ENCODE peak calls at places on chromosomes 7 and 10, in five cellular contexts. G is HCT116, L is Panc1, Y is GM23338, I is GM12891. H is an unnamed sample.

GRCh38 chr7:128075536-128076095 is 44.4 kb upstream of the LRRC4 start:
- DNase-seq in Y (peak), G (no peak), L (no peak), I (no peak), H (no peak)

GRCh38 chr10:4650109-4650508 is 175.9 kb upstream of the AKR1E2 start:
- DNase-seq in Y (no peak), L (no peak), I (no peak), G (no peak), H (no peak)

GRCh38 chr10:111835562-111835961 is 348.0 kb downstream of the GPAM start:
- DNase-seq in L (no peak), G (no peak), Y (no peak), I (no peak), H (no peak)

GRCh38 chr10:110774069-110775021 is 97.4 kb upstream of the PDCD4 start:
- DNase-seq in Y (no peak), I (peak), G (peak), L (peak), H (no peak)

GRCh38 chr7:76338298-76339084 is 20.3 kb downstream of the YWHAG start:
- DNase-seq in L (no peak), I (no peak), Y (no peak), G (no peak), H (no peak)

GRCh38 chr10:132298038-132298935 is 9.5 kb downstream of the STK32C start:
- DNase-seq in I (no peak), Y (no peak), L (no peak), G (no peak), H (no peak)

GRCh38 chr7:98867271-98867701 is 2.5 kb downstream of the TMEM130 start:
- DNase-seq in G (no peak), Y (peak), I (no peak), L (no peak), H (no peak)

GRCh38 chr7:151756076-151756731 is 120.7 kb downstream of the PRKAG2 start:
- DNase-seq in I (no peak), Y (no peak), L (no peak), G (peak), H (peak)

GRCh38 chr7:27187158-27187701 is 2.2 kb upstream of the HOXA11 start:
- DNase-seq in Y (no peak), L (no peak), G (no peak), I (no peak), H (no peak)

GRCh38 chr7:12674861-12675260 is 12.6 kb upstream of the ARL4A start:
- DNase-seq in G (no peak), L (no peak), I (no peak), Y (peak), H (peak)

GRCh38 chr7:103773726-103774125 is 215.7 kb downstream of the RELN start:
- DNase-seq in L (no peak), I (no peak), G (no peak), Y (peak), H (no peak)

GRCh38 chr10:103969436-103969835 is 2.5 kb downstream of the SLK start:
- DNase-seq in Y (no peak), I (no peak), G (no peak), L (no peak), H (no peak)

GRCh38 chr10:127577376-127577775 is 28.3 kb downstream of the NPS start:
- DNase-seq in L (no peak), Y (no peak), I (no peak), G (no peak), H (no peak)

GRCh38 chr10:3755440-3756359 is 29.3 kb downstream of the KLF6 start:
- DNase-seq in I (no peak), Y (no peak), G (no peak), L (no peak), H (no peak)

GRCh38 chr7:45026984-45027773 is 27.2 kb downstream of the CCM2 start:
- DNase-seq in Y (no peak), I (no peak), G (no peak), L (no peak), H (no peak)

GRCh38 chr7:157001920-157002818 is 8.3 kb downstream of the MNX1 start:
- DNase-seq in Y (peak), I (no peak), L (no peak), G (no peak), H (no peak)

GRCh38 chr7:120986665-120987064 is 1.8 kb upstream of the CPED1 start:
- DNase-seq in Y (no peak), L (no peak), I (no peak), G (no peak), H (no peak)

GRCh38 chr7:150941351-150941982 is 36.7 kb downstream of the KCNH2 start:
- DNase-seq in L (no peak), G (no peak), I (no peak), Y (no peak), H (no peak)

GRCh38 chr7:144738708-144739314 is 97.0 kb downstream of the TPK1 start:
- DNase-seq in G (peak), Y (peak), L (peak), I (no peak), H (no peak)

GRCh38 chr10:132637477-132638129 is 100.0 kb downstream of the INPP5A start:
- DNase-seq in Y (peak), I (peak), L (peak), G (peak), H (no peak)

GRCh38 chr10:50367732-50368131 is 116.4 kb upstream of the ASAH2 start:
- DNase-seq in Y (peak), L (no peak), G (peak), I (no peak), H (peak)

GRCh38 chr7:93889261-93889660 is 1.3 kb downstream of the TFPI2 start:
- DNase-seq in G (no peak), Y (no peak), I (no peak), L (no peak), H (no peak)

GRCh38 chr10:18233775-18234174 is 93.6 kb downstream of the CACNB2 start:
- DNase-seq in Y (peak), G (no peak), L (no peak), I (no peak), H (peak)

GRCh38 chr7:12524794-12525386 is 45.6 kb upstream of the SCIN start:
- DNase-seq in G (peak), Y (peak), I (no peak), L (peak), H (no peak)

GRCh38 chr10:121131426-121132277 is 280.5 kb downstream of the WDR11 start:
- DNase-seq in L (no peak), G (no peak), I (no peak), Y (no peak), H (no peak)

GRCh38 chr10:29634105-29634504 is 666 bp downstream of the SVIL start:
- DNase-seq in L (no peak), Y (no peak), I (no peak), G (no peak), H (no peak)

GRCh38 chr10:29628912-29629526 is 5.8 kb downstream of the SVIL start:
- DNase-seq in I (no peak), L (no peak), Y (no peak), G (no peak), H (no peak)

GRCh38 chr10:29627201-29628105 is 7.3 kb downstream of the SVIL start:
- DNase-seq in L (no peak), G (no peak), I (no peak), Y (no peak), H (no peak)

GRCh38 chr10:29631049-29631339 is 3.8 kb downstream of the SVIL start:
- DNase-seq in I (no peak), Y (no peak), G (no peak), L (no peak), H (no peak)

DNA sequence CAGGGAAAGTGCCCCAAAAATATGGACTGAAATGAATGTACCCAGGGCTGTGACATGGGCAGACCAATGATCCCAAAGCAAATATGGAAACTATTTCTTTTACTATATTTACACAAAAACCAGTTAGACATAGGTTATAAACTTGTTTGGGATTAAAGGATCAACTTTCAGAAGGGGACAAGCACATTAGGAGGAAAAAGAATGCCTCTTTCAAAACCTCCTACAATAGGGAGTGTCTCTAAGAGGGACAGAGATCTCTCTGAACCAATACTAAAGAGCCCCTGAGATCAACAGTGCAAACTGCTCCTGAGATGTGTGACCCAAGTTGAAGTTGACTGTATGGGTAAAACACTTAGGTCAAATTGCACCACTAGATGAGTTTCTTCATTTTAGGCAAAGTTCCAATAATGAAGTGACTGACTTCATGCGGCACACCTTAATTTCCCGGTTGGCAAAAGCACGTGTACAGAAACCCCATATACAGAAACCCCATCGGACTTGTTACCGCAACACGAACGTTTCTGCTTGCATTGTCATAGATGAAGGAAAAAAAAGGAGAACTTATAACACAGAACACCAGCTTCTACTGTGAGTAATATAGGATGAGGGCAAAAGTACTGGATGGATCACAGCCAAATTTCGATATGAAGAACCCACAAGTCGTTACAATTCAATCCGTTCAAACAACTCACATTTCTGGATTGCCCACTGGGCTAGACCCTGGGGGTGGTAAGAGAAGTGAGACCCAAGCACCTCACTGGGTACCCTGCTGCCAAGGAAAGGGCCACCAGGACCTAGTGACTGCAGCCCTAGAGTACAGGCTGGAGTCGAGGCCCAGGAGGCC is 4.3 kb downstream of the SVIL start:
- DNase-seq in I (no peak), G (no peak), L (no peak), Y (no peak), H (no peak)
- TF ChIP-seq POLR2AphosphoS5 in I (no peak), G (no peak), L (no peak), Y (no peak), H (peak)

DNA sequence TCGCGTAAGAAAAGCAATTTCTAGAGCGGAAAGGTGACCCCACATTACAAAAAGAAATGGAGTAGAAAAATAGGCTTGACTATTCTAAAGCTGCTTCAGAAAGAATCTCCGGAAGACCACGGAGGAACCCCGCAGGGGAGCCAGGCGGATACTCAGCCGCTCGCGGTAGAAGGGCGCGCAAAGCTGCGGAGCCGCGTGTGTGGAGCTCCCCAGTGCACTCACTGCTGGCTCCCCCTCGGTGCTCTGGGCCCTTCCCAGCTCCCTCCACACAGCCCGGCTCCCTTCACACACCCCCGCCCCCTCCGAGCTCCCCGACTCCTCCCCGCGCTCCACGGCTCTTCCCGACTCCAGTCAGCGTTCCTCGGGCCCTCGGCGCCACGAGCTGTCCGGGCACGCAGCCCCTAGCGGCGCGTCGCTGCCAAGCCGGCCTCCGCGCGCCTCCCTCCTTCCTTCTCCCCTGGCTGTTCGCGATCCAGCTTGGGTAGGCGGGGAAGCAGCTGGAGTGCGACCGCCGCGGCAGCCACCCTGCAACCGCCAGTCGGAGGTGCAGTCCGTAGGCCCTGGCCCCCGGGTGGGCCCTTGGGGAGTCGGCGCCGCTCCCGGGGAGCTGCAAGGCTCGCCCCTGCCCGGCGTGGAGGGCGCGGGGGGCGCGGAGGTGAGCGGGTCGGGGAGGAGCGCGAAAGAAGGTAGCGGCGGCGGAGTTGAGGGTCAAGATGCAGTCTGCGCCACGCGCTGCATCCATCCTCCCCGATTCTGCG is at the start of gene STEAP2:
- DNase-seq in G (peak), Y (peak), I (peak), L (peak), H (peak)
- TF ChIP-seq POLR2AphosphoS5 in G (peak), Y (peak), I (no peak), L (no peak), H (no peak)

DNA sequence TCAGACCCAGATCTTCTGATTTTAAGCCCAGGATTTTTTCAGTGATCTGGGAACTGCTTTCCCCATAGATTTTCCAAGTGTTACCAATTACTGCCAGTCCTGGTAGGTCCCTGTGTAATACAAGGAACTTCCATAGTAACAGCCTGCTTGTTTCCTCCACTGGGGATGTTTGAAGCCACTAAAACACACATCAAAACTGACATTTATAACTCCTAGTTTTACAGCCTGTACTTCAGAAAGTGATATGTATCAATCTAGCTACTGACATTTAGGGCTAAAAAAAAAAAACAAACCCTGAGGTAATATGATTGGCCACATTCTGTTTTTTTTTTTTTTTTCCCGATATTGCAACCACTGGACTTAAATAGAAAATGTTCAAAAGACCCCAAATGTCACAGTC is 166.9 kb upstream of the SP4 start:
- DNase-seq in G (no peak), L (no peak), I (no peak), Y (no peak), H (no peak)
- TF ChIP-seq POLR2AphosphoS5 in G (no peak), L (no peak), I (no peak), Y (no peak), H (no peak)

GRCh38 chr7:77537136-77537594 is at the start of gene PTPN12:
- DNase-seq in G (no peak), L (no peak), Y (peak), I (no peak), H (no peak)
- TF ChIP-seq POLR2AphosphoS5 in G (no peak), L (no peak), Y (no peak), I (no peak), H (no peak)

DNA sequence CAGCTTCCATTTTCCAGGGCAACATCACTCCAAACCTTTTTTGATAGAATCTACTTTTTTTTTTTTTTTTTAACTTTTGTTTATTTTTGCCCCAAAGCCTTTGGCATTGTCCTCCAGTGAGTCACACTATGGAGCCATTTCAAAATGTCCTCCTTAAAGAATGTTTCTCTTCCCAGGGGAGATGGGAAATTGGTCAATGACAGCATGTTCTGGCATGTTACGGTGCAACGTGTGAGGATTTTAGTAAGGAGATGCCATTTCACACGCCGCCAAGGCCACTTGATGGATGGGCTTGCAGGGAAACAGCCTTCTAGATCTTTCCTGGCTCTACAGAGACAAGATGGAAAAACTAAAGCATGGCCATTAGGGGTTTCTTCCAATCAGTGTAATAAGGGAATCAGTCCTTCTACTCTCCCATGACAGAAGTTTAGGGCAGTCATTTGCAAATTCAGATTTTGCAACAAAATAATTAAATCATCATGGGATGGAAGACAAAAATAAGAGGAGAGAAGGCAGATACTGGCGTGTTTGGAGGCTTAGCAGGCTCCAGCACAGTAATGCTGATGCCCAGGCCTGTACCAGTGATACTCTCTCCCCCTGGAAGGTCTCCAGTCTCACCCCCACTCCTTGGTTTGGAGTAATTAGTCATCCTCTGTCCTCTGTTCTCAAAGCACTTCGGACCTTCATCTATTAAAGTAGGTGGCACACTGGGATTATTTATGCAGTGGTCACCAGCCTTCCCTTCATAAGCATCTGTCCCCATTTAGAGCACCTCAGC is 30.9 kb upstream of the TRIL start:
- DNase-seq in L (no peak), Y (no peak), G (no peak), I (no peak), H (peak)
- TF ChIP-seq POLR2AphosphoS5 in L (no peak), Y (no peak), G (no peak), I (no peak), H (peak)

DNA sequence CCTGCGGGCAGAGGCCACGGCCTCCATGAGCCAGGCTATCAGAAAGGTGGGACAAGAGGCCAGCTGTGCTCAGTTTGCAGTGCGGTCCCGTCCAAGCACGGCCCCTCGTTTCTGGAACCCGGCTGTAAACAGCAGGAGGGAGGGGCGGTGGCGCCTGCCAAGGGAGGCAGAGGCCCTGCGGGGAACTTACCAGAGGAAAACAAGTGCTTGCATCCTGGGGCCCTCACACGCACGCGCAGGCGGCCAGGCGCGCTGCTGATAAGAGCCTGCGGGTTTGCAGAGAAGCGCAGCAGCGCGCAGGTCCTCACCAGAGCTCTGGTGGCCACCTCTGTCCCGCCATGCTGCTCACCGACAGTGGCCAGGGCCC is 10.7 kb downstream of the GPR146 start:
- DNase-seq in Y (no peak), L (no peak), I (no peak), G (no peak), H (peak)
- TF ChIP-seq POLR2AphosphoS5 in Y (no peak), L (no peak), I (no peak), G (no peak), H (no peak)

DNA sequence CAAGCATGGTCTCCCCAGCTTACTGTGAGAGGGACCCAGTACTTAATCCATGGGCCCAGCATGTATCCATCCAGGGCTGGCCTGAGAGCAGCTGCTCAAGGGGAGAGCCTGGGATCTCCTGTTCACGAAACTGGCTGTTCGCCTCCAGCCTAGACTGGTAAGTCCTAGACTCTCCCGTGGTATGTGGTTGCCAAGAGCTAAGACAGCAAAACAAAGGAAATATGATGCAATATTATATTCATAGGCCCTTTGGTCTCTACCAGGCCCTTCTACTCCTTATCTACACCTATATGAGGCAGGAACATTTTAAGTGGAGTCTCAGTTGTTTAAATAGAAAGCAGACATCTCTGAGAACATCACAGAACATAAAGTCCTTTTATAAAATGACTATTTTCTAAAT is 28.9 kb upstream of the STK17A start:
- DNase-seq in Y (no peak), I (no peak), G (no peak), L (no peak), H (no peak)
- TF ChIP-seq POLR2AphosphoS5 in Y (no peak), I (no peak), G (no peak), L (no peak), H (no peak)

DNA sequence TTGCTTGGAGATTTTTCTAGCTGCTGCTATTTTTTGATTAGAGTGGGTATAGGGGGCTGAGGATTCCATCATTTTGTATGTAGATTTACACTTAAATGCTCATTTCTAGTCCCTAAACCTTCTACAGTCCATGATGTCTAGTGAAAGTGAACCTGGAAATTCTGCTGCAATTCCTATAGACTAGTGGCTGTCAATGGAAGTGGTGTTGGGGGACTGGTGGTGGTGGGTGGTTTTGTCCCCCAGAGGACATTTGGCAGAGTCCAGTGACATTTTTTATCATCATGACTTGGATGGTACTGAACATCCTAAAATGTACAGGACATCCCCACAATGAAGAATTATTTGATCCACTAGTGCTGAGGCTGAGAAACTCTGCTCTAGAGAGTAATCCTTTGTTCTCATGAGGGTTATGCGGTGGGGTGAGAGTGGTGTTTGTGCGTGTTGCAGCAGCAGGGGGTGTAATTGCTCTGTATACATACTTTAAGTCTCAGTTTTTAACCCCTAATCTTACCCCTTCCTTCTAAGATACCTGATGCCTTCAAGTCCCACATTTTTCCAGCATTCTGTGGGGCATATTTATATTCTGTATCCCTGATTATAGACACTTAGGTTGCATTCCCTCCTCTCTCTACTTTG is 35.0 kb downstream of the KIF11 start:
- DNase-seq in G (no peak), Y (peak), I (no peak), L (no peak), H (no peak)
- TF ChIP-seq POLR2AphosphoS5 in G (no peak), Y (no peak), I (no peak), L (no peak), H (no peak)

H was measured in transverse colon.